ENCODE peak calls at places on chromosomes 6 and 20, in eight cellular contexts. Y is neural progenitor cell; H is effector CD4-positive, alpha-beta T cell; I is RPMI7951; U is Daoy; W is M059J; T is lung; P is bronchial epithelial cell. J is an unnamed sample.

GRCh38 chr6:166862287-166862977 is 93.9 kb downstream of the RNASET2 start:
- DNase-seq in H (peak), T (no peak), W (no peak), Y (peak), U (peak), P (no peak), I (no peak), J (peak)

GRCh38 chr6:149750136-149750609 is 632 bp downstream of the PCMT1 start:
- DNase-seq in I (peak), W (peak), H (peak), P (peak), U (peak), T (peak), Y (peak), J (peak)

GRCh38 chr6:165834613-165835259 is 171.7 kb upstream of the PDE10A start:
- DNase-seq in P (peak), H (no peak), W (no peak), Y (no peak), T (peak), U (peak), I (peak), J (peak)

GRCh38 chr20:39395478-39396291 is 433.5 kb downstream of the DHX35 start:
- DNase-seq in U (no peak), W (no peak), I (no peak), P (no peak), Y (peak), T (no peak), H (no peak), J (no peak)

GRCh38 chr20:26163890-26164289 is 467.2 kb upstream of the ZNF337 start:
- DNase-seq in P (peak), U (peak), H (no peak), I (peak), W (peak), Y (no peak), T (no peak), J (no peak)

GRCh38 chr6:39558079-39558478 is 167.1 kb downstream of the KIF6 start:
- DNase-seq in H (no peak), Y (no peak), T (no peak), I (no peak), U (no peak), P (no peak), W (no peak), J (no peak)

GRCh38 chr6:158536084-158536890 is 23.6 kb upstream of the TMEM181 start:
- DNase-seq in U (peak), I (peak), W (peak), T (peak), H (peak), P (peak), Y (peak), J (peak)

GRCh38 chr20:8909596-8909995 is 159.3 kb upstream of the PLCB4 start:
- DNase-seq in I (no peak), U (no peak), Y (no peak), W (no peak), T (no peak), P (peak), H (no peak), J (no peak)

GRCh38 chr6:157019733-157020132 is 242.6 kb downstream of the ARID1B start:
- DNase-seq in U (peak), T (no peak), H (no peak), Y (no peak), I (peak), W (peak), P (no peak), J (peak)

GRCh38 chr6:44333273-44333919 is 9.1 kb upstream of the SPATS1 start:
- DNase-seq in P (no peak), W (no peak), I (no peak), U (no peak), T (no peak), H (no peak), Y (no peak), J (no peak)

GRCh38 chr6:89921691-89922090 is 27.4 kb downstream of the GJA10 start:
- DNase-seq in H (no peak), T (no peak), P (peak), I (no peak), W (peak), Y (no peak), U (peak), J (no peak)

GRCh38 chr6:91704531-91704930 is 1117.7 kb upstream of the MAP3K7 start:
- DNase-seq in Y (no peak), I (peak), T (no peak), P (peak), U (no peak), H (no peak), W (peak), J (no peak)

GRCh38 chr20:59778615-59779200 is 154.7 kb downstream of the SYCP2 start:
- DNase-seq in I (no peak), U (no peak), P (no peak), H (no peak), Y (no peak), W (no peak), T (no peak), J (no peak)

GRCh38 chr6:148831064-148831463 is 84.2 kb downstream of the UST start:
- DNase-seq in I (peak), P (no peak), Y (no peak), H (peak), W (no peak), T (no peak), U (no peak), J (no peak)

GRCh38 chr6:108169801-108170606 is 4.2 kb downstream of the NR2E1 start:
- DNase-seq in I (no peak), U (no peak), T (no peak), W (no peak), Y (peak), H (no peak), P (no peak), J (no peak)

GRCh38 chr6:34459899-34460593 is 5.8 kb upstream of the PACSIN1 start:
- DNase-seq in W (peak), P (peak), U (peak), T (peak), H (peak), Y (peak), I (peak), J (peak)

GRCh38 chr6:158703121-158703839 is 53.4 kb downstream of the SYTL3 start:
- DNase-seq in H (no peak), P (no peak), Y (no peak), U (no peak), I (no peak), W (no peak), T (no peak), J (no peak)

GRCh38 chr20:57811373-57812020 is 101.7 kb upstream of the PMEPA1 start:
- DNase-seq in H (no peak), Y (peak), W (no peak), T (peak), I (peak), U (no peak), P (no peak), J (peak)

GRCh38 chr20:41079066-41079465 is 50.4 kb downstream of the TOP1 start:
- DNase-seq in Y (peak), W (no peak), I (no peak), U (no peak), P (no peak), H (no peak), T (no peak), J (no peak)

GRCh38 chr6:162862462-162862861 is 134.7 kb downstream of the PACRG start:
- DNase-seq in Y (no peak), W (no peak), P (no peak), U (no peak), H (no peak), I (no peak), T (no peak), J (no peak)